ENCODE peak calls at places on chromosomes 12 and 14, in eight cellular contexts. P is head of caudate nucleus, T is GM12865, C is lower leg skin, F is adipocyte, S is hypothalamus, W is NCI-H1417 treated with DMSO at 0.1 percent for 48 hours, H is mucosa of gallbladder. X is an unnamed sample.

GRCh38 chr14:68610251-68610793 is 182.5 kb downstream of the ZFP36L1 start:
- DNase-seq in P (no peak), T (no peak), C (no peak), F (no peak), S (no peak), W (no peak), H (no peak), X (no peak)

GRCh38 chr12:65689508-65689907 is 134.8 kb upstream of the HMGA2 start:
- DNase-seq in P (no peak), T (no peak), C (no peak), F (no peak), S (no peak), W (no peak), H (no peak), X (no peak)

GRCh38 chr12:40892528-40892927 is 200.3 kb downstream of the CNTN1 start:
- DNase-seq in P (no peak), T (no peak), C (no peak), F (no peak), S (no peak), W (no peak), H (no peak), X (no peak)

GRCh38 chr14:69695664-69696527 is 71.0 kb upstream of the SRSF5 start:
- DNase-seq in P (no peak), T (peak; percentile 47), C (peak; percentile 84), F (peak; percentile 65), S (peak; percentile 33), W (peak; percentile 76), H (no peak), X (no peak)

GRCh38 chr12:47946413-47947107 is 16.8 kb upstream of the TMEM106C start:
- DNase-seq in P (no peak), T (no peak), C (no peak), F (peak; percentile 20), S (no peak), W (no peak), H (no peak), X (peak; percentile 88)

GRCh38 chr14:69931960-69932359 is 52.7 kb downstream of the SMOC1 start:
- DNase-seq in P (no peak), T (peak; percentile 1), C (no peak), F (no peak), S (no peak), W (no peak), H (no peak), X (no peak)

GRCh38 chr14:55926007-55926406 is 192.2 kb upstream of the PELI2 start:
- DNase-seq in P (no peak), T (no peak), C (no peak), F (no peak), S (no peak), W (peak; percentile 91), H (no peak), X (no peak)

GRCh38 chr14:61564623-61565091 is 130.7 kb upstream of the HIF1A start:
- DNase-seq in P (no peak), T (no peak), C (no peak), F (peak; percentile 90), S (no peak), W (no peak), H (no peak), X (no peak)

GRCh38 chr14:106210650-106211049 is 684.3 kb downstream of the TMEM121 start:
- DNase-seq in P (no peak), T (peak; percentile 8), C (no peak), F (no peak), S (no peak), W (no peak), H (no peak), X (no peak)

GRCh38 chr12:123387508-123388217 is 3.7 kb downstream of the KMT5A start:
- DNase-seq in P (no peak), T (peak; percentile 59), C (no peak), F (no peak), S (no peak), W (no peak), H (no peak), X (no peak)

GRCh38 chr12:132251310-132251709 is 78.1 kb downstream of the GALNT9 start:
- DNase-seq in P (no peak), T (no peak), C (no peak), F (no peak), S (no peak), W (no peak), H (no peak), X (no peak)

GRCh38 chr14:91416744-91417133 is 881 bp downstream of the CCDC88C start:
- DNase-seq in P (no peak), T (peak; percentile 64), C (no peak), F (no peak), S (no peak), W (no peak), H (no peak), X (no peak)

X was measured in left lung.